ENCODE peak calls at places on chromosome 15, in nine cellular contexts. I, J, S, P, O, T, Q, E and Y are unnamed samples. For H3K27me3, the result is how much of the 10 kb centered on the place peaks cover.

GRCh38 chr15:70023769-70024491 is 73.8 kb downstream of the TLE3 start:
- DNase-seq in T (peak), O (peak), S (peak), J (peak), P (peak), Q (peak), E (no peak), I (no peak), Y (no peak)

GRCh38 chr15:70024521-70024920 is 73.2 kb downstream of the TLE3 start:
- DNase-seq in S (no peak), I (no peak), Q (no peak), T (no peak), J (no peak), E (no peak), P (no peak), O (no peak), Y (no peak)

GRCh38 chr15:35874260-35874905 is 328.4 kb upstream of the DPH6 start:
- DNase-seq in J (no peak), O (peak), I (no peak), E (no peak), P (no peak), Q (peak), S (no peak), T (no peak), Y (no peak)

GRCh38 chr15:88120021-88120420 is 136.5 kb downstream of the NTRK3 start:
- DNase-seq in P (no peak), E (no peak), Q (no peak), T (no peak), I (no peak), J (no peak), S (no peak), O (no peak), Y (no peak)

GRCh38 chr15:83207622-83208356 is at the start of gene HDGFL3:
- DNase-seq in T (peak), I (peak), E (peak), P (peak), O (peak), S (peak), Q (peak), J (peak), Y (peak)

GRCh38 chr15:42111924-42112323 is 17.6 kb upstream of the PLA2G4D start:
- DNase-seq in J (no peak), S (no peak), Q (no peak), P (no peak), T (no peak), E (no peak), O (no peak), I (no peak), Y (no peak)

GRCh38 chr15:41564286-41564959 is 5.4 kb downstream of the TYRO3 start:
- DNase-seq in O (peak), S (no peak), E (peak), Q (no peak), I (no peak), T (peak), P (no peak), J (no peak), Y (no peak)

GRCh38 chr15:34366271-34367043 is 539 bp downstream of the LPCAT4 start:
- DNase-seq in Q (no peak), E (peak), P (peak), J (peak), S (peak), O (peak), T (peak), I (no peak), Y (peak)

GRCh38 chr15:98582900-98583554 is 65.3 kb upstream of the IGF1R start:
- DNase-seq in O (no peak), J (no peak), Q (no peak), T (no peak), S (no peak), I (no peak), E (no peak), P (no peak), Y (no peak)

GRCh38 chr15:60326824-60327654 is 70.7 kb downstream of the ANXA2 start:
- DNase-seq in I (no peak), T (peak), E (no peak), J (no peak), P (no peak), O (peak), Q (peak), S (no peak), Y (peak)

GRCh38 chr15:81213982-81214381 is 17.3 kb downstream of the IL16 start:
- DNase-seq in O (no peak), Q (no peak), I (no peak), P (no peak), J (no peak), T (no peak), S (no peak), E (no peak), Y (no peak)

GRCh38 chr15:81314378-81314777 is 9.6 kb downstream of the STARD5 start:
- DNase-seq in J (no peak), S (no peak), O (no peak), T (no peak), I (no peak), Q (no peak), E (no peak), P (no peak), Y (no peak)

GRCh38 chr15:71880276-71880675 is 69.9 kb downstream of the NR2E3 start:
- DNase-seq in T (peak), O (no peak), I (no peak), J (no peak), E (no peak), Q (no peak), S (no peak), P (no peak), Y (no peak)

GRCh38 chr15:78881681-78882080 is 9.0 kb downstream of the MORF4L1 start:
- DNase-seq in I (no peak), T (no peak), E (no peak), S (no peak), Q (no peak), J (no peak), P (no peak), O (no peak), Y (no peak)

GRCh38 chr15:39205506-39206371 is 375.1 kb upstream of the THBS1 start:
- DNase-seq in T (no peak), J (no peak), S (no peak), E (no peak), I (no peak), O (no peak), Q (no peak), P (no peak), Y (no peak)

GRCh38 chr15:44801368-44801767 is 65.0 kb downstream of the TRIM69 start:
- DNase-seq in P (no peak), S (no peak), O (peak), Q (no peak), J (no peak), I (no peak), T (no peak), E (no peak), Y (no peak)

GRCh38 chr15:39479916-39480315 is 101.0 kb upstream of the THBS1 start:
- DNase-seq in Q (peak), I (no peak), S (no peak), E (no peak), J (no peak), P (no peak), T (no peak), O (peak), Y (no peak)

GRCh38 chr15:96329403-96329981 is 1.0 kb upstream of the NR2F2 start:
- DNase-seq in I (no peak), P (no peak), E (no peak), J (no peak), O (peak), T (no peak), S (no peak), Q (peak), Y (no peak)

GRCh38 chr15:99177679-99178078 is 71.7 kb downstream of the TTC23 start:
- DNase-seq in I (no peak), O (no peak), E (no peak), P (no peak), T (no peak), S (no peak), J (no peak), Q (no peak), Y (no peak)

GRCh38 chr15:25711164-25711563 is 152.0 kb downstream of the ATP10A start:
- DNase-seq in J (no peak), O (no peak), I (no peak), E (no peak), T (peak), Q (no peak), S (no peak), P (no peak), Y (no peak)

GRCh38 chr15:69468241-69469121 is 15.9 kb downstream of the RPLP1 start:
- DNase-seq in O (no peak), J (no peak), S (peak), P (peak), T (peak), I (peak), E (no peak), Q (peak), Y (peak)

GRCh38 chr15:87764461-87765236 is 491.9 kb downstream of the NTRK3 start:
- DNase-seq in S (no peak), I (no peak), Q (peak), P (no peak), T (peak), E (no peak), J (no peak), O (no peak), Y (no peak)

GRCh38 chr15:70337292-70338186 is 239.8 kb upstream of the TLE3 start:
- DNase-seq in I (no peak), O (peak), E (no peak), Q (no peak), J (no peak), S (no peak), T (peak), P (no peak), Y (no peak)

GRCh38 chr15:90959894-90960293 is 5.2 kb downstream of the RCCD1 start:
- DNase-seq in T (no peak), P (no peak), Q (no peak), O (peak), J (peak), S (no peak), I (peak), E (peak), Y (no peak)

GRCh38 chr15:57667171-57667924 is 39.2 kb upstream of the POLR2M start:
- DNase-seq in E (no peak), Q (peak), J (no peak), T (no peak), I (no peak), O (peak), S (no peak), P (no peak), Y (no peak)

GRCh38 chr15:100495861-100496260 is 32.9 kb downstream of the CERS3 start:
- DNase-seq in P (no peak), I (no peak), S (no peak), J (no peak), E (no peak), O (no peak), T (no peak), Q (no peak), Y (no peak)

GRCh38 chr15:41993447-41994170 is 21.3 kb upstream of the EHD4 start:
- DNase-seq in J (peak), E (peak), S (no peak), O (no peak), Q (no peak), I (no peak), P (no peak), T (no peak), Y (no peak)

GRCh38 chr15:39135989-39136388 is 444.9 kb upstream of the THBS1 start:
- DNase-seq in I (no peak), O (peak), S (no peak), T (no peak), E (no peak), P (no peak), J (no peak), Q (peak), Y (no peak)

GRCh38 chr15:52976050-52976449 is 185.9 kb upstream of the ONECUT1 start:
- DNase-seq in I (no peak), S (no peak), E (no peak), J (no peak), Q (no peak), P (no peak), O (no peak), T (no peak), Y (no peak)

DNA sequence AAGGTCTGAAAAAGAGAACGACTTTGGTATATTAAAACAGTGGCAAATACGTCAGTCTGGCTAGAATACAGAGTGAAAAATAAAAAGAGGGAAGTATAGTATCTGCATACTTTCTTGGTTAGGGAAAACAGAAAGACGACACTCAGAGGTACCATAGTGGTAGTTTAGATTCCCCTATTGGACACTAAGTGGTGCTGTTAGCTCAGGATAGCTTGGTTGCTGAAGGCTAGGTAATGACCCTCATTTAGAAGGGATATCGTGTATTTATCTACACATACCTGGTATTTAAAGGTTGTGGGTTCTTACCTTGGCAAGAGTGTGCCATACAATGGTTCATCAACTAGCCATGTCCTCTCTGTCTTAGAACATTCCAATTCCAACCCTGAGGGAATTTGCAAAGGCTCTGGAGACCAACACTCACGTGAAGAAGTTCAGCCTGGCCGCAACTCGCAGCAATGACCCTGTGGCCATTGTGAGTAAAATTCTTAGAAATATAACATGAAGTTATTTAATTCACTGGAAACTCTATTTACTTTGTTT is 31.0 kb downstream of the TMOD2 start:
- DNase-seq in J (no peak), E (no peak), O (peak), T (no peak), P (no peak), Q (no peak), I (no peak), S (no peak), Y (no peak)
- TF ChIP-seq CTCF in J (no peak), E (no peak), O (no peak), T (peak), P (no peak), Q (peak), I (no peak), S (peak), Y (no peak)

GRCh38 chr15:74123131-74123429 is 7.3 kb upstream of the ISLR2 start:
- DNase-seq in P (no peak), O (no peak), J (no peak), Q (no peak), I (no peak), E (no peak), S (no peak), T (peak), Y (no peak)

GRCh38 chr15:74123685-74124084 is 6.7 kb upstream of the ISLR2 start:
- DNase-seq in S (no peak), I (no peak), O (no peak), Q (no peak), J (no peak), P (no peak), E (no peak), T (no peak), Y (no peak)

GRCh38 chr15:74122403-74123130 is 7.8 kb upstream of the ISLR2 start:
- DNase-seq in J (no peak), Q (no peak), S (no peak), E (no peak), O (no peak), P (no peak), I (no peak), T (no peak), Y (peak)

GRCh38 chr15:74121858-74122257 is 8.5 kb upstream of the ISLR2 start:
- DNase-seq in E (no peak), T (peak), I (no peak), J (no peak), O (no peak), P (no peak), S (no peak), Q (no peak), Y (no peak)

DNA sequence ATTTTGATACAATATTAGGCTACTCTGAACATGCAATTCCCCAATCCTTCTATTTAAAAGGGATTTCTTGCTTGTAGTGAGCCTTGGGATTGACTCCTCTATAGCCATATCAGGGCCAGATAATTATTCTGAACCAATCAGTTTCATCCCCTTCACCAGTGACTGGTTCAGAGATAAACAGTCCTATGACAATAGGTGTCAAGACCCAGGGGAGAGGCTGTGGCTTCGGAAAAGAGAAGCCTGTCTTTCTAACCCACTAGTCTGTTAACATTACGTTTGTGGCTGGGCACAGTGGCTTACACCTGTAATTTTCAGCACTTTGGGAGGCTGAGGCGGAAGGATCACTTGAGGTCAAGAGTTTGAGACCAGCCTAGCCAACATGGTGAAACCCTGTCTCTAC is 6.2 kb upstream of the ISLR2 start:
- DNase-seq in J (no peak), T (peak), O (no peak), Q (no peak), E (no peak), S (no peak), I (no peak), P (no peak), Y (no peak)
- H3K27me3 ChIP-seq in J (under half), T (under half), O (half or more), Q (under half), E (under half), S (half or more), I (half or more), P (half or more), Y (under half)

DNA sequence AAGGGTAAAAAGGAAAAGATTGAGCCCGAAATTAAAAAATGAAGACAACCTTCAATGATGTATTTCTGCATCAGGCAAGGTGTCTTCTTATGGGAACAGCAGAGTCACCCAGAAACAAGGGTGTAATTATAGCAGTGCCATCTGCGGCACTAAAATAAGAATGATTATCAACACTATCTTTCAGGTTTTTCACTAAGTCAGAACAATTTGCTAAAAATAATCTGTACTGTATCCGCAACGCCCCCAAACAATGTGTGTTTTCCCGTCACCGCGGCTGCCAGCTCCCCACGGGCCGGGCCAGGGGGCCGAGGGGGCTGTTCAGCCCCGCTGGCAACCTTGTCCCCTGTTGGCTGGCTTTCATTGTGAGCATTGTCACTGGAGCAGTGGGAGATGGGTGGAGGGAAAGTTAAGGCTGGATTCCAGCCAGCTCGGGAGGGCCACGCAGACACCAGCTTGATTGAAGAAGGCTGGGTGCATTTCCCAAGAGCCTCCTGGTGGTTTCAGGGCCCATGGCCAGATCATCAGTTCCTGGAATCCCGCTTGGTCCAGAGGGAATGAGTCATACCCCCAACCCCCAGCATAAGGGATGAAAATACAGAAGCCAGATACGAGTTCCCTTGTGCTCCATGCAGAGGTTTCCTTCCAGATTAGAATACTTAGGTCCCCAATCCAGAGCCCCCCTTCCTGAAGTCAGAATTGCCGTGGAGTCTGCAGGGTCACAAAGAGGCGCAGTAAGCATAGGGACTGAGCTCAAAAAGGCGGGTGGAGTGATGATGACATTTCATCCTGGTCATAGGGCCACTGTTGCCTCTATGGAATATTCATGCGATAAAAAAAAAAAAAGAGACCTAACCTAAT is 90.2 kb upstream of the KLF13 start:
- DNase-seq in Q (peak), T (no peak), P (peak), S (peak), J (peak), I (peak), E (peak), O (peak), Y (peak)
- TF ChIP-seq CTCF in Q (peak), T (no peak), P (no peak), S (peak), J (no peak), I (no peak), E (no peak), O (no peak), Y (no peak)

GRCh38 chr15:92751528-92751927 is 96.0 kb upstream of the FAM174B start:
- DNase-seq in J (no peak), Q (no peak), O (no peak), P (no peak), E (no peak), I (no peak), T (no peak), S (no peak), Y (no peak)

GRCh38 chr15:92747047-92747446 is 91.5 kb upstream of the FAM174B start:
- DNase-seq in S (no peak), O (no peak), Q (no peak), J (no peak), T (peak), I (no peak), P (no peak), E (no peak), Y (no peak)

GRCh38 chr15:92745845-92746271 is 90.3 kb upstream of the FAM174B start:
- DNase-seq in J (no peak), T (no peak), Q (no peak), E (no peak), P (no peak), I (no peak), S (no peak), O (no peak), Y (no peak)

GRCh38 chr15:92753591-92753990 is 98.0 kb upstream of the FAM174B start:
- DNase-seq in Q (no peak), E (no peak), I (no peak), O (no peak), S (no peak), T (no peak), J (no peak), P (no peak), Y (no peak)

DNA sequence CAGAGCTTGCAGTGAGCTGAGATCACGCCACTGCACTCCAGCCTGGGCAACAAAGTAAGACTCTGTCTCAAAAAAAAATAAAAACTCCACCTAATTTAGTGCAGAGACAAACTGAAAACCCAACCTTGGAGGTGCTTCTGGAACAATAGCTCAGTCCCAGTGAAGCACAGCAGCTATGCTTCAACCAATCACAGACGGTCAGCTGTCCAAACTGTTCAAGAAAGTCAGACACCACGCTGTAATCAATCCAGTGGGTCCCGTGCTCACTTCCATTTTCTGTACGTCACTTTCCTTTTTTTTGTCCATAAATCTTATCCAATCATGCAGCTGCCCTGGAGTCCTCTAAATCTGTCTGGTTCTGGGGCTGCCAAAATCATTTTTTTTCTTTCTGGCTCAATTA is 93.6 kb upstream of the FAM174B start:
- DNase-seq in J (no peak), Q (no peak), S (no peak), O (no peak), E (no peak), P (no peak), I (no peak), T (no peak), Y (no peak)
- H3K27me3 ChIP-seq in J (under half), Q (under half), S (under half), O (under half), E (under half), P (under half), I (under half), T (under half), Y (under half)

DNA sequence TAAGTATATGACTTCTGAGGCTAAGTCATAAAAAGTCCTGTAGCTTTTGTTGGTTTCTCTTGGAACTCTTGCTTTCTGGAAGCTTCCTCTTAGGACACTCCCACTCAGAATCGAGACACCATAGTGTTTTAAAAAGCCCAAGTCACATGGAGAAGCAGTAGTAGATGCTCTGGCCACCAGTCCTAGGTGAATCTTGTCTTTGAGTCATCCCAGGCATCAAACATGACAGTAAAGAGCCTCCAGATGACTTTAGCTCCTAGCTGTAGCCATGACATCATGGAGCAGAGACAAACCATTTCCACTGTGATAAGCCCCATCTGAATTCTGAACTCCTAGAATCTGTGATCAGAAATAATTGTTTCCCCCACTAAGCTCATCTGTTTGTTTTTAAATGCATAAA is 42.1 kb downstream of the ISL2 start:
- DNase-seq in T (no peak), I (no peak), E (no peak), Q (no peak), P (no peak), O (no peak), S (no peak), J (no peak), Y (no peak)
- TF ChIP-seq CTCF in T (no peak), I (no peak), E (no peak), Q (no peak), P (no peak), O (no peak), S (no peak), J (no peak), Y (no peak)

GRCh38 chr15:68435966-68436365 is 4.0 kb upstream of the ITGA11 start:
- DNase-seq in E (no peak), I (no peak), T (no peak), S (no peak), P (no peak), O (no peak), Q (no peak), J (peak), Y (no peak)
- H3K27me3 ChIP-seq in E (under half), I (under half), T (half or more), S (half or more), P (under half), O (under half), Q (under half), J (under half), Y (under half)